ENCODE peak calls at places on chromosomes 3 and 15, in eight cellular contexts. Y is thoracic aorta, A is right cardiac atrium, P is psoas muscle, M is fibroblast of lung, L is right lobe of liver, I is spleen, J is Panc1. Q is an unnamed sample.

GRCh38 chr15:47384316-47384715 is 333.0 kb upstream of the SEMA6D start:
- DNase-seq in Y (no peak), A (peak; percentile 63), P (peak; percentile 30), M (peak; percentile 91), L (no peak), I (no peak), J (no peak), Q (no peak)

GRCh38 chr3:94301346-94301745 is 238.5 kb downstream of the NSUN3 start:
- DNase-seq in Y (no peak), A (no peak), P (no peak), M (peak; percentile 29), L (no peak), I (no peak), J (no peak), Q (no peak)

GRCh38 chr3:103218146-103218545 is 783.3 kb downstream of the ZPLD1 start:
- DNase-seq in Y (no peak), A (no peak), P (no peak), M (peak; percentile 17), L (no peak), I (no peak), J (no peak), Q (no peak)

GRCh38 chr3:71066849-71067261 is 516.7 kb downstream of the FOXP1 start:
- DNase-seq in Y (no peak), A (no peak), P (no peak), M (peak; percentile 71), L (no peak), I (no peak), J (no peak), Q (no peak)

GRCh38 chr3:134255399-134255798 is 4.7 kb upstream of the RYK start:
- DNase-seq in Y (no peak), A (no peak), P (no peak), M (no peak), L (no peak), I (no peak), J (no peak), Q (no peak)

GRCh38 chr3:102290241-102290640 is 144.6 kb upstream of the ZPLD1 start:
- DNase-seq in Y (no peak), A (no peak), P (no peak), M (no peak), L (no peak), I (no peak), J (no peak), Q (peak; percentile 90)

GRCh38 chr3:129317876-129318275 is 39.2 kb downstream of the HMCES start:
- DNase-seq in Y (no peak), A (no peak), P (no peak), M (no peak), L (no peak), I (no peak), J (no peak), Q (no peak)

GRCh38 chr3:170387952-170388351 is 30.4 kb downstream of the SKIL start:
- DNase-seq in Y (no peak), A (no peak), P (no peak), M (peak; percentile 16), L (no peak), I (no peak), J (no peak), Q (no peak)

GRCh38 chr15:74995779-74996765 is 709 bp downstream of the SCAMP5 start:
- DNase-seq in Y (no peak), A (peak; percentile 59), P (peak; percentile 26), M (no peak), L (no peak), I (peak; percentile 66), J (no peak), Q (peak; percentile 46)

GRCh38 chr3:16112910-16113504 is 61.5 kb upstream of the GALNT15 start:
- DNase-seq in Y (no peak), A (peak; percentile 41), P (no peak), M (peak; percentile 90), L (no peak), I (no peak), J (no peak), Q (no peak)

GRCh38 chr15:35674873-35675781 is 129.2 kb upstream of the DPH6 start:
- DNase-seq in Y (no peak), A (no peak), P (no peak), M (peak; percentile 51), L (no peak), I (no peak), J (no peak), Q (peak; percentile 13)

GRCh38 chr3:142180761-142181362 is 31.5 kb upstream of the TFDP2 start:
- DNase-seq in Y (no peak), A (peak; percentile 61), P (peak; percentile 16), M (peak; percentile 14), L (no peak), I (no peak), J (no peak), Q (peak; percentile 53)

GRCh38 chr15:61653110-61653509 is 407.1 kb downstream of the VPS13C start:
- DNase-seq in Y (no peak), A (peak; percentile 85), P (peak; percentile 71), M (no peak), L (no peak), I (no peak), J (no peak), Q (peak; percentile 77)

GRCh38 chr3:50427255-50427654 is 67.9 kb upstream of the TMEM115 start:
- DNase-seq in Y (no peak), A (no peak), P (no peak), M (no peak), L (no peak), I (no peak), J (no peak), Q (no peak)

GRCh38 chr3:165875644-165876043 is 38.4 kb upstream of the BCHE start:
- DNase-seq in Y (no peak), A (no peak), P (no peak), M (no peak), L (no peak), I (no peak), J (no peak), Q (no peak)

GRCh38 chr3:176814252-176814651 is 383.0 kb downstream of the TBL1XR1 start:
- DNase-seq in Y (no peak), A (peak; percentile 67), P (peak; percentile 27), M (peak; percentile 54), L (peak; percentile 51), I (no peak), J (peak; percentile 12), Q (peak; percentile 57)

GRCh38 chr15:70507772-70508351 is 255.5 kb downstream of the UACA start:
- DNase-seq in Y (no peak), A (no peak), P (no peak), M (peak; percentile 76), L (no peak), I (peak; percentile 84), J (peak; percentile 99), Q (peak; percentile 40)

GRCh38 chr3:152827313-152827712 is 7.6 kb upstream of the P2RY1 start:
- DNase-seq in Y (no peak), A (no peak), P (no peak), M (no peak), L (no peak), I (no peak), J (no peak), Q (no peak)

GRCh38 chr15:79872358-79873017 is 24.3 kb downstream of the MTHFS start:
- DNase-seq in Y (no peak), A (no peak), P (no peak), M (peak; percentile 85), L (no peak), I (no peak), J (no peak), Q (no peak)

GRCh38 chr3:133989931-133990702 is 39.6 kb downstream of the SLCO2A1 start:
- DNase-seq in Y (no peak), A (no peak), P (no peak), M (no peak), L (no peak), I (no peak), J (no peak), Q (no peak)

GRCh38 chr3:39065197-39065596 is 13.4 kb downstream of the WDR48 start:
- DNase-seq in Y (no peak), A (no peak), P (no peak), M (peak; percentile 68), L (no peak), I (no peak), J (peak; percentile 18), Q (peak; percentile 2)

GRCh38 chr15:43408789-43409188 is 37.9 kb downstream of the TUBGCP4 start:
- DNase-seq in Y (no peak), A (no peak), P (no peak), M (no peak), L (no peak), I (no peak), J (no peak), Q (no peak)
- H3K4me1 ChIP-seq in Y (no peaks in the 10 kb centered on the region), A (no peaks in the 10 kb centered on the region), P (no peaks in the 10 kb centered on the region), M (no peaks in the 10 kb centered on the region), L (no peaks in the 10 kb centered on the region), I (no peaks in the 10 kb centered on the region), J (no peaks in the 10 kb centered on the region), Q (no peaks in the 10 kb centered on the region)

GRCh38 chr3:107524214-107525100 is 1.7 kb downstream of the BBX start:
- DNase-seq in Y (no peak), A (peak; percentile 84), P (peak; percentile 58), M (peak; percentile 62), L (peak; percentile 72), I (peak; percentile 90), J (no peak), Q (peak; percentile 67)
- H3K4me3 ChIP-seq in Y (peak overlapping the region; percentile 95), A (peak overlapping the region; percentile 98), P (peak overlapping the region; percentile 95), M (peak overlapping the region; percentile 87), L (peak overlapping the region; percentile 73), I (peak overlapping the region; percentile 82), J (peak overlapping the region; percentile 59), Q (peak overlapping the region; percentile 90)

GRCh38 chr3:28138047-28138446 is 103.4 kb upstream of the CMC1 start:
- DNase-seq in Y (no peak), A (no peak), P (no peak), M (no peak), L (no peak), I (no peak), J (no peak), Q (no peak)
- H3K27ac ChIP-seq in Y (no peak overlapping the region), A (no peak overlapping the region), P (no peak overlapping the region), M (no peak overlapping the region), L (no peak overlapping the region), I (no peak overlapping the region), J (no peak overlapping the region), Q (no peak overlapping the region)

GRCh38 chr3:111735912-111736311 is 123.2 kb upstream of the PHLDB2 start:
- DNase-seq in Y (no peak), A (no peak), P (no peak), M (peak; percentile 42), L (no peak), I (no peak), J (no peak), Q (no peak)

GRCh38 chr3:111733856-111734255 is 125.2 kb upstream of the PHLDB2 start:
- DNase-seq in Y (no peak), A (no peak), P (no peak), M (no peak), L (no peak), I (no peak), J (no peak), Q (peak; percentile 53)

GRCh38 chr3:111733154-111733553 is 125.9 kb upstream of the PHLDB2 start:
- DNase-seq in Y (no peak), A (no peak), P (no peak), M (no peak), L (peak; percentile 66), I (no peak), J (no peak), Q (no peak)

GRCh38 chr3:111735271-111735758 is 123.8 kb upstream of the PHLDB2 start:
- DNase-seq in Y (no peak), A (no peak), P (no peak), M (peak; percentile 100), L (no peak), I (no peak), J (no peak), Q (peak; percentile 90)

DNA sequence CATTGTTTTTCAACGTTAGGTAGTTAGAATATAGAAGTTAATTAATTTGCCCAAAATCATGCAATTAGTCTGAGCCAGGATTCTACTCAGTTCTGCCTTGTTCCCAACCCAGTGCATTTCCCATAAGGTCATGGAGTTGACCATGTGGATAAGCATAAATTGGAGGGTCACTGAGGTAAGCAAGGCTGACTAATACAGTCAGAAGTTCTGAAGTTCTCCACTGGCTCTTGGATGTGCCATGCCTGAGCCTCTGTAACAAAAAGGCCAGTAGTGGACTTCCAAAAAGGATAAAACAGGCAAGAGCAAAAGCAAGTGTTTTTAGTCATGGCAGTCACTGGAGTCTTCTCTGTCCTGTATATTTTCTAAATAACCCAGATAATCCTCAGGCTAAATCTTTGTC is 124.4 kb upstream of the PHLDB2 start:
- DNase-seq in Y (no peak), A (no peak), P (no peak), M (no peak), L (no peak), I (no peak), J (no peak), Q (no peak)
- H3K4me1 ChIP-seq in Y (peaks cover 45% of the 10 kb centered on the region), A (peaks cover 11% of the 10 kb centered on the region), P (peaks cover 17% of the 10 kb centered on the region), M (peaks cover 18% of the 10 kb centered on the region), L (no peaks in the 10 kb centered on the region), I (no peaks in the 10 kb centered on the region), J (peaks cover 4% of the 10 kb centered on the region), Q (peaks cover 63% of the 10 kb centered on the region)